ENCODE peak calls at places on chromosome 3, in five cellular contexts. J, F, Y, T and B are unnamed samples.

GRCh38 chr3:73365756-73366397 is 258.9 kb downstream of the PDZRN3 start:
- DNase-seq in Y (no peak), J (no peak), F (no peak), T (no peak), B (no peak)

GRCh38 chr3:159764211-159765024 is 224.2 kb upstream of the IL12A start:
- DNase-seq in Y (peak; percentile 26), J (no peak), F (peak; percentile 88), T (no peak), B (peak; percentile 40)

GRCh38 chr3:43909149-43909548 is 218.4 kb downstream of the ABHD5 start:
- DNase-seq in J (no peak), T (no peak), F (no peak), Y (no peak), B (no peak)

GRCh38 chr3:4582634-4583033 is 89.5 kb downstream of the ITPR1 start:
- DNase-seq in T (no peak), J (no peak), Y (no peak), F (no peak), B (no peak)

GRCh38 chr3:13235079-13235478 is 161.8 kb upstream of the IQSEC1 start:
- DNase-seq in Y (no peak), T (peak; percentile 73), F (no peak), J (peak; percentile 86), B (no peak)

GRCh38 chr3:4741404-4742307 is 237.6 kb upstream of the BHLHE40 start:
- DNase-seq in F (no peak), T (no peak), Y (no peak), J (no peak), B (no peak)

GRCh38 chr3:25899352-25900101 is 109.6 kb downstream of the OXSM start:
- DNase-seq in J (no peak), T (no peak), Y (no peak), F (no peak), B (no peak)

GRCh38 chr3:171591059-171591458 is 130.9 kb upstream of the TNIK start:
- DNase-seq in Y (no peak), J (no peak), T (no peak), F (no peak), B (no peak)

GRCh38 chr3:4983739-4984510 is 4.7 kb downstream of the BHLHE40 start:
- DNase-seq in F (no peak), J (peak; percentile 62), T (peak; percentile 82), Y (no peak), B (peak; percentile 61)

GRCh38 chr3:38129058-38129457 is 7.9 kb downstream of the ACAA1 start:
- DNase-seq in F (no peak), J (no peak), Y (no peak), T (no peak), B (no peak)

GRCh38 chr3:168051579-168052183 is 44.0 kb downstream of the GOLIM4 start:
- DNase-seq in J (no peak), F (no peak), Y (no peak), T (no peak), B (peak; percentile 21)

GRCh38 chr3:22098000-22098399 is 347.0 kb upstream of the ZNF385D start:
- DNase-seq in J (no peak), T (no peak), F (no peak), Y (no peak), B (no peak)

GRCh38 chr3:99875573-99875924 is 57.9 kb downstream of the CMSS1 start:
- DNase-seq in T (no peak), J (no peak), Y (no peak), F (no peak), B (no peak)

GRCh38 chr3:106130384-106131084 is 261.7 kb upstream of the CBLB start:
- DNase-seq in Y (no peak), J (no peak), T (no peak), F (no peak), B (no peak)

GRCh38 chr3:110933786-110934415 is 137.7 kb upstream of the NECTIN3 start:
- DNase-seq in J (no peak), T (no peak), F (no peak), Y (no peak), B (no peak)

GRCh38 chr3:97138914-97139541 is 324.6 kb downstream of the EPHA6 start:
- DNase-seq in J (peak; percentile 24), T (no peak), Y (no peak), F (no peak), B (no peak)

GRCh38 chr3:120766576-120766975 is 24.0 kb downstream of the GTF2E1 start:
- DNase-seq in F (no peak), Y (no peak), T (no peak), J (no peak), B (no peak)

GRCh38 chr3:6580808-6581207 is 280.1 kb upstream of the GRM7 start:
- DNase-seq in T (no peak), F (no peak), J (no peak), Y (no peak), B (no peak)

GRCh38 chr3:177294221-177294620 is 96.9 kb upstream of the TBL1XR1 start:
- DNase-seq in Y (no peak), F (no peak), J (no peak), T (no peak), B (no peak)